ENCODE peak calls at places on chromosomes 1 and 21, in five cellular contexts. One of them, this sample, is unnamed.

GRCh38 chr21:46161800-46162592 is 6.6 kb upstream of the FTCD start:
- DNase-seq in nephron progenitor cell: no peak
- DNase-seq in COR-L47: no peak
- DNase-seq in MG63: no peak
- DNase-seq in activated T-cell treated with anti-CD3 and anti-CD28 coated beads, Interleukin-2, amount 50 U/mL, for 72 hours: no peak
- DNase-seq in this sample: no peak

GRCh38 chr21:14545906-14546480 is at the start of gene SAMSN1:
- DNase-seq in activated T-cell treated with anti-CD3 and anti-CD28 coated beads, Interleukin-2, amount 50 U/mL, for 72 hours: peak; percentile 77
- DNase-seq in MG63: no peak
- DNase-seq in COR-L47: no peak
- DNase-seq in nephron progenitor cell: no peak
- DNase-seq in this sample: no peak

GRCh38 chr1:8077120-8077573 is 51.0 kb upstream of the ERRFI1 start:
- DNase-seq in nephron progenitor cell: no peak
- DNase-seq in COR-L47: no peak
- DNase-seq in MG63: peak; percentile 85
- DNase-seq in activated T-cell treated with anti-CD3 and anti-CD28 coated beads, Interleukin-2, amount 50 U/mL, for 72 hours: no peak
- DNase-seq in this sample: no peak

GRCh38 chr21:17901458-17902092 is 82.4 kb upstream of the C21orf91 start:
- DNase-seq in nephron progenitor cell: no peak
- DNase-seq in COR-L47: no peak
- DNase-seq in MG63: no peak
- DNase-seq in activated T-cell treated with anti-CD3 and anti-CD28 coated beads, Interleukin-2, amount 50 U/mL, for 72 hours: no peak
- DNase-seq in this sample: no peak

GRCh38 chr1:230077011-230077410 is 10.0 kb downstream of the GALNT2 start:
- DNase-seq in activated T-cell treated with anti-CD3 and anti-CD28 coated beads, Interleukin-2, amount 50 U/mL, for 72 hours: peak; percentile 11
- DNase-seq in MG63: no peak
- DNase-seq in nephron progenitor cell: no peak
- DNase-seq in COR-L47: no peak
- DNase-seq in this sample: no peak

GRCh38 chr1:100506221-100506620 is 31.7 kb upstream of the GPR88 start:
- DNase-seq in activated T-cell treated with anti-CD3 and anti-CD28 coated beads, Interleukin-2, amount 50 U/mL, for 72 hours: no peak
- DNase-seq in nephron progenitor cell: no peak
- DNase-seq in COR-L47: no peak
- DNase-seq in MG63: no peak
- DNase-seq in this sample: no peak

GRCh38 chr1:183550915-183551314 is 39.3 kb downstream of the NCF2 start:
- DNase-seq in COR-L47: no peak
- DNase-seq in nephron progenitor cell: no peak
- DNase-seq in MG63: no peak
- DNase-seq in activated T-cell treated with anti-CD3 and anti-CD28 coated beads, Interleukin-2, amount 50 U/mL, for 72 hours: no peak
- DNase-seq in this sample: peak; percentile 10

GRCh38 chr1:56970280-56970679 is 4.5 kb upstream of the C8B start:
- DNase-seq in nephron progenitor cell: no peak
- DNase-seq in MG63: no peak
- DNase-seq in COR-L47: no peak
- DNase-seq in activated T-cell treated with anti-CD3 and anti-CD28 coated beads, Interleukin-2, amount 50 U/mL, for 72 hours: no peak
- DNase-seq in this sample: no peak

GRCh38 chr1:235601087-235601486 is 48.5 kb downstream of the GNG4 start:
- DNase-seq in COR-L47: peak; percentile 7
- DNase-seq in MG63: peak; percentile 16
- DNase-seq in activated T-cell treated with anti-CD3 and anti-CD28 coated beads, Interleukin-2, amount 50 U/mL, for 72 hours: peak; percentile 15
- DNase-seq in nephron progenitor cell: no peak
- DNase-seq in this sample: peak; percentile 4

GRCh38 chr1:207455183-207455754 is 1.1 kb downstream of the CR2 start:
- DNase-seq in COR-L47: no peak
- DNase-seq in nephron progenitor cell: no peak
- DNase-seq in MG63: no peak
- DNase-seq in activated T-cell treated with anti-CD3 and anti-CD28 coated beads, Interleukin-2, amount 50 U/mL, for 72 hours: no peak
- DNase-seq in this sample: no peak

GRCh38 chr1:168835153-168835648 is 106.2 kb upstream of the DPT start:
- DNase-seq in nephron progenitor cell: no peak
- DNase-seq in MG63: no peak
- DNase-seq in COR-L47: no peak
- DNase-seq in activated T-cell treated with anti-CD3 and anti-CD28 coated beads, Interleukin-2, amount 50 U/mL, for 72 hours: no peak
- DNase-seq in this sample: no peak

GRCh38 chr1:16903054-16903453 is 7.3 kb downstream of the RNU1-2 start:
- DNase-seq in COR-L47: no peak
- DNase-seq in activated T-cell treated with anti-CD3 and anti-CD28 coated beads, Interleukin-2, amount 50 U/mL, for 72 hours: no peak
- DNase-seq in nephron progenitor cell: no peak
- DNase-seq in MG63: peak; percentile 67
- DNase-seq in this sample: no peak

GRCh38 chr21:44982558-44983244 is 42.9 kb downstream of the SLX9 start:
- DNase-seq in MG63: no peak
- DNase-seq in activated T-cell treated with anti-CD3 and anti-CD28 coated beads, Interleukin-2, amount 50 U/mL, for 72 hours: no peak
- DNase-seq in COR-L47: no peak
- DNase-seq in nephron progenitor cell: no peak
- DNase-seq in this sample: no peak

GRCh38 chr1:6330410-6330827 is 63.1 kb downstream of the ACOT7 start:
- DNase-seq in nephron progenitor cell: no peak
- DNase-seq in COR-L47: no peak
- DNase-seq in MG63: peak; percentile 80
- DNase-seq in activated T-cell treated with anti-CD3 and anti-CD28 coated beads, Interleukin-2, amount 50 U/mL, for 72 hours: no peak
- DNase-seq in this sample: peak; percentile 77

This sample was measured in G401.